ENCODE peak calls at places on chromosomes 3 and 15, in five cellular contexts. E, L, W, A and H are unnamed samples.
A peak's percentile ranks its signal among the peaks of the same experiment; 100 is the strongest.

GRCh38 chr15:78527325-78527724 is 12.9 kb upstream of the PSMA4 start:
- DNase-seq in E (no peak), A (no peak), L (no peak), W (no peak), H (no peak)

GRCh38 chr3:171125010-171125409 is 98.5 kb upstream of the SLC2A2 start:
- DNase-seq in W (no peak), L (no peak), E (no peak), A (no peak), H (no peak)

GRCh38 chr3:192812736-192813383 is 85.5 kb upstream of the FGF12 start:
- DNase-seq in E (peak; percentile 62), W (peak; percentile 45), L (peak; percentile 59), A (no peak), H (no peak)

GRCh38 chr3:151538706-151539403 is 78.0 kb upstream of the IGSF10 start:
- DNase-seq in A (no peak), L (no peak), E (peak; percentile 26), W (no peak), H (no peak)

GRCh38 chr15:95733931-95734330 is 596.6 kb upstream of the NR2F2 start:
- DNase-seq in L (no peak), W (no peak), A (no peak), E (no peak), H (no peak)

GRCh38 chr3:65168547-65168946 is 480.7 kb upstream of the ADAMTS9 start:
- DNase-seq in L (no peak), E (no peak), W (no peak), A (no peak), H (no peak)

GRCh38 chr3:156817931-156818765 is 8.0 kb upstream of the LEKR1 start:
- DNase-seq in A (no peak), E (no peak), W (no peak), L (peak; percentile 19), H (no peak)

GRCh38 chr15:89898628-89899302 is 5.0 kb upstream of the AP3S2 start:
- DNase-seq in A (no peak), W (peak; percentile 39), L (peak; percentile 35), E (peak; percentile 46), H (peak; percentile 55)

GRCh38 chr3:14322667-14323295 is 79.6 kb upstream of the SLC6A6 start:
- DNase-seq in W (no peak), A (no peak), L (no peak), E (no peak), H (no peak)

GRCh38 chr15:36415643-36416042 is 163.8 kb upstream of the CDIN1 start:
- DNase-seq in W (no peak), E (no peak), L (no peak), A (no peak), H (no peak)

GRCh38 chr15:68107142-68107541 is 53.0 kb downstream of the PIAS1 start:
- DNase-seq in A (no peak), W (no peak), L (no peak), E (no peak), H (no peak)

GRCh38 chr3:46923559-46924350 is 46.2 kb downstream of the PTH1R start:
- DNase-seq in L (no peak), W (peak; percentile 30), A (no peak), E (peak; percentile 63), H (no peak)